ENCODE peak calls at places on chromosome 18, in six cellular contexts. F is spleen, Q is adrenal gland, B is neural progenitor cell, G is GM06990, S is DND-41. P is an unnamed sample.

GRCh38 chr18:30183766-30184165 is 858.8 kb downstream of the DSC3 start:
- DNase-seq in F (no peak), Q (no peak), B (no peak), G (no peak), S (no peak), P (no peak)

GRCh38 chr18:78892201-78892600 is 87.4 kb upstream of the SALL3 start:
- DNase-seq in F (no peak), Q (no peak), B (no peak), G (no peak), S (no peak), P (no peak)

GRCh38 chr18:36813753-36814130 is 15.1 kb downstream of the TPGS2 start:
- DNase-seq in F (no peak), Q (no peak), B (no peak), G (no peak), S (no peak), P (no peak)

GRCh38 chr18:39799010-39799409 is 2156.0 kb upstream of the PIK3C3 start:
- DNase-seq in F (no peak), Q (no peak), B (no peak), G (no peak), S (no peak), P (no peak)

GRCh38 chr18:5456577-5457466 is 87.0 kb downstream of the EPB41L3 start:
- DNase-seq in F (no peak), Q (peak; percentile 67), B (peak; percentile 81), G (no peak), S (no peak), P (no peak)

GRCh38 chr18:53698907-53699306 is 525.6 kb downstream of the MBD2 start:
- DNase-seq in F (no peak), Q (peak; percentile 58), B (peak; percentile 68), G (no peak), S (no peak), P (no peak)

GRCh38 chr18:813405-814071 is 1.5 kb upstream of the YES1 start:
- DNase-seq in F (no peak), Q (no peak), B (no peak), G (no peak), S (no peak), P (no peak)

GRCh38 chr18:78021196-78021595 is 771.5 kb downstream of the GALR1 start:
- DNase-seq in F (no peak), Q (no peak), B (peak; percentile 20), G (no peak), S (no peak), P (no peak)

GRCh38 chr18:77129150-77129551 is 3.4 kb downstream of the MBP start:
- DNase-seq in F (no peak), Q (no peak), B (no peak), G (no peak), S (no peak), P (no peak)

GRCh38 chr18:35949903-35950627 is 22.4 kb upstream of the RMP24 start:
- DNase-seq in F (peak; percentile 86), Q (peak; percentile 71), B (peak; percentile 90), G (peak; percentile 22), S (peak; percentile 18), P (peak; percentile 42)

GRCh38 chr18:24322594-24323136 is 75.0 kb downstream of the OSBPL1A start:
- DNase-seq in F (no peak), Q (no peak), B (no peak), G (no peak), S (no peak), P (no peak)

GRCh38 chr18:35182151-35182550 is 58.7 kb upstream of the ZNF397 start:
- DNase-seq in F (no peak), Q (no peak), B (no peak), G (no peak), S (no peak), P (no peak)

GRCh38 chr18:1014496-1014895 is 109.8 kb downstream of the ADCYAP1 start:
- DNase-seq in F (no peak), Q (no peak), B (no peak), G (no peak), S (no peak), P (no peak)

GRCh38 chr18:23683671-23684070 is 5.6 kb upstream of the LAMA3 start:
- DNase-seq in F (no peak), Q (no peak), B (no peak), G (no peak), S (no peak), P (no peak)

GRCh38 chr18:12271376-12272235 is 17.4 kb downstream of the CIDEA start:
- DNase-seq in F (no peak), Q (peak; percentile 80), B (peak; percentile 86), G (peak; percentile 65), S (peak; percentile 82), P (peak; percentile 44)

GRCh38 chr18:79797518-79798345 is at the start of gene KCNG2:
- DNase-seq in F (peak; percentile 87), Q (no peak), B (peak; percentile 87), G (no peak), S (no peak), P (no peak)

GRCh38 chr18:34647251-34647650 is 62.8 kb upstream of the DTNA start:
- DNase-seq in F (no peak), Q (no peak), B (peak; percentile 19), G (no peak), S (no peak), P (peak; percentile 48)

GRCh38 chr18:49788327-49788908 is 24.9 kb downstream of the ACAA2 start:
- DNase-seq in F (no peak), Q (no peak), B (no peak), G (no peak), S (no peak), P (no peak)
- H3K4me3 ChIP-seq in F (no peak overlapping the region), Q (no peak overlapping the region), B (no peak overlapping the region), G (no peak overlapping the region), S (no peak overlapping the region), P (no peak overlapping the region)

GRCh38 chr18:45464619-45465018 is 150.7 kb upstream of the SLC14A2 start:
- DNase-seq in F (no peak), Q (peak; percentile 63), B (no peak), G (no peak), S (no peak), P (no peak)

GRCh38 chr18:45457933-45458332 is 157.3 kb upstream of the SLC14A2 start:
- DNase-seq in F (no peak), Q (no peak), B (peak; percentile 5), G (no peak), S (no peak), P (no peak)

GRCh38 chr18:45467307-45467706 is 148.0 kb upstream of the SLC14A2 start:
- DNase-seq in F (no peak), Q (no peak), B (no peak), G (no peak), S (no peak), P (peak; percentile 18)

DNA sequence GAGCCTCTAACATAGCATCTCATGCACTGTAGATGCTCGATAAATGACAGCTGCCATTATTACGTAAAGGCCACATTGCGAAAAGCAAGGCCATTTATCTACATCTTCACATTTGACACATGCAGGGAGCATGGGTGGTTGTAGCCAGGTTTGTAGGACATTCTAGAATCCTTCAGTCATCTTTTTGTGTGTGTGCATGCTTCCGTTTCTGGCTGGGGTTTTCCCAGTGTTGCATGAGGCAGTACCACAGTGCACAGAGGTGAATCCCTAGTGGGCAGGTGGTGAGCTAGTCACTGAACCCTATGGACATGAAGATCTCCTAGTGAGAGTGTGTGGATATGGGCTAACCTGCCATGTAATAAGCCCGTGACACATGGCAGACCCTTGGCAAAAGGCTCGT is 151.8 kb upstream of the SLC14A2 start:
- DNase-seq in F (no peak), Q (no peak), B (no peak), G (no peak), S (no peak), P (no peak)
- H3K4me3 ChIP-seq in F (no peak overlapping the region), Q (no peak overlapping the region), B (no peak overlapping the region), G (no peak overlapping the region), S (no peak overlapping the region), P (no peak overlapping the region)

DNA sequence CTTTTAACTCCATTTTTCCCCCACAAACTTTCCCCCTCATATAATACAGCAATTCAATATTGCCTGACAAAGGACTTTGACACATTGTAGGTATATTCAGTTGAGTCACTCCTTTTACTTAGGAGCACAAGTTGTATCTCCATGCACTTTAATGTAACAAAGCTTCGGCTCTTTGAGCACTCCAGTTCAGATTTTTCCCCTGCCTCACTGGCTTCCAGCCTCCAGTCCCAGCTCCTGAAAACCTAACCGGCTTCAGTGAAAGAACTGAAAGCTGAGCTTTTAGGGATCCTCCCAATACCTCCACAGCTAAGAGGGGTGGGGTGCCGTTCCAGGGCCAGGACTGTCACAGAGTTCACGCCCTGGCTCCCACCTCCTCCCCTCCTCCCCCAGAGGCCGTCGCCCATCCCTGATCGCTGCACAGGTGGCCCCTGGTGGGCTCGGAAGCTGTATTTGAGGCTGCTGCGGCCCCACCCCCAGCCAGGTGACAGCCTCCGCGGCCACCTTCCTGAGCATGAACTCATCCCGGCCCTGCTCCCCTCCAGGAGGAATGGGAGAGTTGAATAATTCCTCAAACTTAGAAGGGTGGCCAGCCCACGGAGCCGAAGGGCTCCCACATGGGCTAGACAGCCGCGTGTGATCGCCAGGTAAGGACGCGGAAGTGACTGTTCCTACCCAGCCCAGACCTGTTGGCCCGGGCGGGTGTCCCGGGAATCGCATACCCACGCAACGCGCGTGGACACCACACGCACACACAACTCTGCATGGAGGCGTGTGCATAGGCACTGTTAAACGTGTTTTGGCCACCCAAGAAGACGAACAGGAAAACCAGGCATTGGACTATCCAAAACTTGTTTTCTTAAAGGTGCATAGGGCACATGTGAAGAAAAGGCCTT is 1.8 kb downstream of the MYO5B start:
- DNase-seq in F (no peak), Q (no peak), B (peak; percentile 34), G (no peak), S (no peak), P (no peak)
- H3K4me3 ChIP-seq in F (no peak overlapping the region), Q (no peak overlapping the region), B (peak overlapping the region; percentile 80), G (no peak overlapping the region), S (no peak overlapping the region), P (no peak overlapping the region)

GRCh38 chr18:70290482-70291294 is 1.8 kb downstream of the SOCS6 start:
- DNase-seq in F (no peak), Q (no peak), B (no peak), G (no peak), S (no peak), P (no peak)
- H3K4me3 ChIP-seq in F (no peak overlapping the region), Q (no peak overlapping the region), B (peak overlapping the region; percentile 77), G (peak overlapping the region; percentile 68), S (no peak overlapping the region), P (no peak overlapping the region)

GRCh38 chr18:56983275-56983992 is 163.5 kb upstream of the BOD1L2 start:
- DNase-seq in F (no peak), Q (no peak), B (no peak), G (no peak), S (no peak), P (no peak)

GRCh38 chr18:56986829-56987228 is 160.1 kb upstream of the BOD1L2 start:
- DNase-seq in F (no peak), Q (no peak), B (peak; percentile 78), G (no peak), S (no peak), P (no peak)

GRCh38 chr18:56982756-56983155 is 164.1 kb upstream of the BOD1L2 start:
- DNase-seq in F (no peak), Q (no peak), B (no peak), G (no peak), S (no peak), P (no peak)

GRCh38 chr18:56987236-56987635 is 159.7 kb upstream of the BOD1L2 start:
- DNase-seq in F (no peak), Q (no peak), B (no peak), G (no peak), S (no peak), P (no peak)

GRCh38 chr18:56984731-56985130 is 162.2 kb upstream of the BOD1L2 start:
- DNase-seq in F (no peak), Q (no peak), B (no peak), G (no peak), S (no peak), P (no peak)
- H3K4me3 ChIP-seq in F (no peak overlapping the region), Q (no peak overlapping the region), B (no peak overlapping the region), G (no peak overlapping the region), S (no peak overlapping the region), P (no peak overlapping the region)